ENCODE peak calls at places on chromosome 1, in six cellular contexts. One of them, this sample, is unnamed.

GRCh38 chr1:178530037-178530402 is 17.1 kb downstream of the TEX35 start:
- DNase-seq in fibroblast of lung: peak
- DNase-seq in AG04450: no peak
- DNase-seq in heart left ventricle: no peak
- DNase-seq in naive thymus-derived CD4-positive, alpha-beta T cell: no peak
- DNase-seq in mesendoderm: peak
- DNase-seq in this sample: no peak

GRCh38 chr1:185338719-185339622 is 21.9 kb upstream of the IVNS1ABP start:
- DNase-seq in mesendoderm: no peak
- DNase-seq in AG04450: no peak
- DNase-seq in heart left ventricle: peak
- DNase-seq in fibroblast of lung: no peak
- DNase-seq in naive thymus-derived CD4-positive, alpha-beta T cell: peak
- DNase-seq in this sample: no peak

GRCh38 chr1:108591471-108591870 is 31.6 kb downstream of the EEIG2 start:
- DNase-seq in heart left ventricle: no peak
- DNase-seq in mesendoderm: no peak
- DNase-seq in AG04450: no peak
- DNase-seq in fibroblast of lung: no peak
- DNase-seq in naive thymus-derived CD4-positive, alpha-beta T cell: no peak
- DNase-seq in this sample: no peak

GRCh38 chr1:245489838-245490237 is 335.1 kb downstream of the KIF26B start:
- DNase-seq in mesendoderm: no peak
- DNase-seq in naive thymus-derived CD4-positive, alpha-beta T cell: no peak
- DNase-seq in fibroblast of lung: no peak
- DNase-seq in heart left ventricle: no peak
- DNase-seq in AG04450: no peak
- DNase-seq in this sample: no peak

GRCh38 chr1:114037952-114038867 is 58.9 kb downstream of the OLFML3 start:
- DNase-seq in AG04450: no peak
- DNase-seq in naive thymus-derived CD4-positive, alpha-beta T cell: no peak
- DNase-seq in heart left ventricle: no peak
- DNase-seq in fibroblast of lung: no peak
- DNase-seq in mesendoderm: peak
- DNase-seq in this sample: no peak

GRCh38 chr1:160209656-160210046 is 4.5 kb downstream of the PEA15 start:
- DNase-seq in naive thymus-derived CD4-positive, alpha-beta T cell: no peak
- DNase-seq in AG04450: no peak
- DNase-seq in mesendoderm: peak
- DNase-seq in heart left ventricle: peak
- DNase-seq in fibroblast of lung: no peak
- DNase-seq in this sample: no peak

GRCh38 chr1:198880397-198880796 is 241.6 kb downstream of the PTPRC start:
- DNase-seq in heart left ventricle: no peak
- DNase-seq in mesendoderm: no peak
- DNase-seq in AG04450: no peak
- DNase-seq in fibroblast of lung: peak
- DNase-seq in naive thymus-derived CD4-positive, alpha-beta T cell: no peak
- DNase-seq in this sample: no peak

GRCh38 chr1:25676488-25676887 is 59.9 kb downstream of the MAN1C1 start:
- DNase-seq in fibroblast of lung: no peak
- DNase-seq in mesendoderm: no peak
- DNase-seq in naive thymus-derived CD4-positive, alpha-beta T cell: no peak
- DNase-seq in AG04450: no peak
- DNase-seq in heart left ventricle: no peak
- DNase-seq in this sample: no peak

GRCh38 chr1:51234721-51235425 is 1.2 kb upstream of the RNF11 start:
- DNase-seq in naive thymus-derived CD4-positive, alpha-beta T cell: peak
- DNase-seq in AG04450: no peak
- DNase-seq in fibroblast of lung: no peak
- DNase-seq in heart left ventricle: peak
- DNase-seq in mesendoderm: peak
- DNase-seq in this sample: no peak

GRCh38 chr1:223175032-223175431 is 32.0 kb upstream of the TLR5 start:
- DNase-seq in naive thymus-derived CD4-positive, alpha-beta T cell: no peak
- DNase-seq in fibroblast of lung: no peak
- DNase-seq in mesendoderm: peak
- DNase-seq in heart left ventricle: no peak
- DNase-seq in AG04450: no peak
- DNase-seq in this sample: no peak

DNA sequence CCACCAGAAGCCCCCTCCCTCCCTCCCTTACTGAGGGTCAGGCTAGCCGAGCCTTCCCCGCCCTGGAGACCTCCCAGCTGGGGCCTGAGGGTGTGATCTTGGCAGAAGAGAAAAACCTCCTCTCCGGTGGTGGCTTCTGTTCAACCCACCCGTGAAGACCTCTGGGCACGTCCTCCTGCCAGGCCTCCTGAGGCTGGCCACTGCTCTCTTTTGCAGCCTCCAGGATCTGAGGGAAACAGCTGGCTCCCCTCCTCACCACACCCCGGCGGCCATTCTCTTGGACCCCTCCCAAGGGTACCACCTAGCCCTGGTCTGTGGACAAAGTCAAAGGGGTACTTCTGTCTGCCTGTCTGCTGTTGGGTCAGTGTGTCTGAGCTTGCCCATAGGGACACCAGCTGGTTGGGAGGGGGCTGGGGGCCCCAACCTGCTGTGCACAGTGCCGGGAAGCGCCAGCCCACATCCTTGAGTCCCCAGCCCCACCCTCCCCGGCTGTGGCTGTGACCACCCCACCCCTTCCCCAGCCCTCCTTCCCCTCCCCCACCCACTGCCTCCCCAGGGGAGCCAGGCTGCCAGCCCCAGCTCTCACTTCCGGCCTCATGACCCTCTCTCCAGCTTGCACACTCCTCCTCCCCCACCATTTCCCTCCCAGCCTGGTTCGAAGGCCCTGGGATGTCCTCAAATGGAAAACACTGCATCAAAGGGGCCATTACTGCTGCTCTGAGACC is 48.1 kb downstream of the AHDC1 start:
- DNase-seq in fibroblast of lung: peak
- DNase-seq in AG04450: no peak
- DNase-seq in heart left ventricle: peak
- DNase-seq in mesendoderm: peak
- DNase-seq in naive thymus-derived CD4-positive, alpha-beta T cell: no peak
- DNase-seq in this sample: no peak
- H3K4me3 ChIP-seq in fibroblast of lung: no peak
- H3K4me3 ChIP-seq in AG04450: no peak
- H3K4me3 ChIP-seq in heart left ventricle: no peak
- H3K4me3 ChIP-seq in mesendoderm: no peak
- H3K4me3 ChIP-seq in naive thymus-derived CD4-positive, alpha-beta T cell: no peak
- H3K4me3 ChIP-seq in this sample: no peak

GRCh38 chr1:228478326-228478725 is 8.9 kb upstream of the RNF187 start:
- DNase-seq in heart left ventricle: no peak
- DNase-seq in naive thymus-derived CD4-positive, alpha-beta T cell: no peak
- DNase-seq in fibroblast of lung: no peak
- DNase-seq in AG04450: no peak
- DNase-seq in mesendoderm: peak
- DNase-seq in this sample: no peak
- H3K4me3 ChIP-seq in heart left ventricle: no peak
- H3K4me3 ChIP-seq in naive thymus-derived CD4-positive, alpha-beta T cell: no peak
- H3K4me3 ChIP-seq in fibroblast of lung: no peak
- H3K4me3 ChIP-seq in AG04450: no peak
- H3K4me3 ChIP-seq in mesendoderm: no peak
- H3K4me3 ChIP-seq in this sample: no peak

GRCh38 chr1:172442843-172443565 is 865 bp downstream of the PIGC start:
- DNase-seq in heart left ventricle: no peak
- DNase-seq in mesendoderm: no peak
- DNase-seq in naive thymus-derived CD4-positive, alpha-beta T cell: no peak
- DNase-seq in AG04450: no peak
- DNase-seq in fibroblast of lung: no peak
- DNase-seq in this sample: no peak
- H3K4me3 ChIP-seq in heart left ventricle: peak
- H3K4me3 ChIP-seq in mesendoderm: peak
- H3K4me3 ChIP-seq in naive thymus-derived CD4-positive, alpha-beta T cell: peak
- H3K4me3 ChIP-seq in AG04450: peak
- H3K4me3 ChIP-seq in fibroblast of lung: peak
- H3K4me3 ChIP-seq in this sample: peak

GRCh38 chr1:232518357-232518756 is 111.6 kb downstream of the SIPA1L2 start:
- DNase-seq in naive thymus-derived CD4-positive, alpha-beta T cell: no peak
- DNase-seq in AG04450: no peak
- DNase-seq in fibroblast of lung: no peak
- DNase-seq in mesendoderm: peak
- DNase-seq in heart left ventricle: no peak
- DNase-seq in this sample: no peak

GRCh38 chr1:232512712-232513111 is 117.2 kb downstream of the SIPA1L2 start:
- DNase-seq in fibroblast of lung: no peak
- DNase-seq in mesendoderm: no peak
- DNase-seq in naive thymus-derived CD4-positive, alpha-beta T cell: no peak
- DNase-seq in AG04450: no peak
- DNase-seq in heart left ventricle: no peak
- DNase-seq in this sample: no peak

GRCh38 chr1:232519186-232519585 is 110.7 kb downstream of the SIPA1L2 start:
- DNase-seq in fibroblast of lung: no peak
- DNase-seq in naive thymus-derived CD4-positive, alpha-beta T cell: no peak
- DNase-seq in heart left ventricle: peak
- DNase-seq in mesendoderm: peak
- DNase-seq in AG04450: no peak
- DNase-seq in this sample: no peak

GRCh38 chr1:232517204-232517603 is 112.7 kb downstream of the SIPA1L2 start:
- DNase-seq in naive thymus-derived CD4-positive, alpha-beta T cell: no peak
- DNase-seq in fibroblast of lung: no peak
- DNase-seq in AG04450: no peak
- DNase-seq in mesendoderm: no peak
- DNase-seq in heart left ventricle: no peak
- DNase-seq in this sample: no peak

DNA sequence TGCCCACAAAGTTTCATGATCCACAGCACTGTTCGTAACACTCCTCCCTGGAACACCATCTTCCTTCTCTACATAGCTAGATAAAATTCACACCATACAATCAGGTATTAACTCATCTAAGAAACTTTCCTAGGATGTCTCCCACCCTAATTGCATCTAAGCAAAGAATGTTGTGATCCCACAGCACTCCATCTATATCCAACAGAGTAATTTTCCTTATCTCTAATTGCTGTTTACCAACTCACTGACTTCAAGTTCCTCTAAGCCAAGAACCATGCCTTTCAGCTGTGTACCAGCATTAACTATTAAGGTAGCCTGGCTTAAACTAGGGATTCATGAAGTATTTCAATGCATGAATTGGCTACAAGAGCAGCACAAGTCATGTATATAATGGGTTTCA is 114.2 kb downstream of the SIPA1L2 start:
- DNase-seq in AG04450: no peak
- DNase-seq in mesendoderm: peak
- DNase-seq in naive thymus-derived CD4-positive, alpha-beta T cell: no peak
- DNase-seq in fibroblast of lung: no peak
- DNase-seq in heart left ventricle: no peak
- DNase-seq in this sample: no peak
- H3K4me3 ChIP-seq in AG04450: no peak
- H3K4me3 ChIP-seq in mesendoderm: no peak
- H3K4me3 ChIP-seq in naive thymus-derived CD4-positive, alpha-beta T cell: no peak
- H3K4me3 ChIP-seq in fibroblast of lung: no peak
- H3K4me3 ChIP-seq in heart left ventricle: no peak
- H3K4me3 ChIP-seq in this sample: no peak

DNA sequence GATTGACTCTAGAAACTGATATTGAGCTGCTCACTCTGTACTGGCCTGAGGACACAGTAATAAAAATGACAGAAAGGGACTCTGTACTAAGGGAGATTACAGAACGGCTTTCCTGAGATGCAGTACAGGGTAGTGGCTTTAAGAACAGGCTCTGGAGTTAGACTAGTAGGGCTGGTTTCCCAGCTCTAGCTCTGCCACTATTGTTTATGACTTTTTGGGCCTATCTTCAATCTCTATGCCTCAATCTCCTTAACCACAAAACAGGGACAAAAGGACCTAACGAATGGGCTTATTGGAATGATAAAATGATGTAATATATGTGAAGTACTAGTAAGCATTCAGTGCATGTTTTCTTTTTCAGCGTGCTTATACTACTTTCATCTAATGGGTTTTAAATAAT is 1.4 kb downstream of the DEPDC1 start:
- DNase-seq in fibroblast of lung: peak
- DNase-seq in naive thymus-derived CD4-positive, alpha-beta T cell: no peak
- DNase-seq in heart left ventricle: no peak
- DNase-seq in mesendoderm: peak
- DNase-seq in AG04450: no peak
- DNase-seq in this sample: no peak
- H3K4me3 ChIP-seq in fibroblast of lung: peak
- H3K4me3 ChIP-seq in naive thymus-derived CD4-positive, alpha-beta T cell: no peak
- H3K4me3 ChIP-seq in heart left ventricle: no peak
- H3K4me3 ChIP-seq in mesendoderm: no peak
- H3K4me3 ChIP-seq in AG04450: peak
- H3K4me3 ChIP-seq in this sample: peak

DNA sequence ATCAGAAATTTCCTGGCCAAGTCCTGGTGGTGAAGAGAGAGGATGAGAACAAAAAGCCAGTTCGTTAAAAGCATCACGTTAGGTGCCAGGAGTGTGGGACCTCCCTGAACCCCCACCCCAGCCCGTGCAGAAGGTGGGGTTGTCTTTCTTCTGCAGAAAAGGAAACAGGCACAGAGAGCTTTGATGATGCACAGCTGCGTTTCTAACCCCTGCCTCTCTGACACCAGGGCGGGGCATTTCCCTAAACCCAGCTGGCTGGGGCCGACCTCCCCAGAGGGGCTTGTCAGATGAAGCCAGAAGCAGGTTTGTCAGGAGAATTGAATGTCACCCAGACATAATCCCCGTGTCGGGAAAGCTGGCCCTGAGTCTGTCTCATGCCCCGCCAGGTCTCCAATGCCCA is 189.3 kb upstream of the EDN2 start:
- DNase-seq in AG04450: no peak
- DNase-seq in heart left ventricle: no peak
- DNase-seq in naive thymus-derived CD4-positive, alpha-beta T cell: peak
- DNase-seq in fibroblast of lung: no peak
- DNase-seq in mesendoderm: no peak
- DNase-seq in this sample: no peak
- H3K4me3 ChIP-seq in AG04450: no peak
- H3K4me3 ChIP-seq in heart left ventricle: no peak
- H3K4me3 ChIP-seq in naive thymus-derived CD4-positive, alpha-beta T cell: peak
- H3K4me3 ChIP-seq in fibroblast of lung: no peak
- H3K4me3 ChIP-seq in mesendoderm: no peak
- H3K4me3 ChIP-seq in this sample: no peak

This sample was measured in AG04449.